ENCODE peak calls at places on chromosomes 12 and 14, in seven cellular contexts. V is stimulated activated CD4-positive, alpha-beta T cell treated with anti-CD3 and anti-CD28 coated beads, Interleukin-2, amount 100 ng/mL, for 4 hours; O is NCI-H1092 treated with DMSO at 0.1 percent for 48 hours; S is ureter; J is testis; L is hypothalamus; A is omental fat pad. M is an unnamed sample.

GRCh38 chr12:56158926-56159461 is 835 bp downstream of the MYL6 start:
- DNase-seq in V (no peak), O (no peak), S (peak), J (peak), L (peak), A (no peak), M (peak)

GRCh38 chr14:64417042-64417770 is 29.1 kb downstream of the MTHFD1 start:
- DNase-seq in V (no peak), O (no peak), S (no peak), J (no peak), L (no peak), A (no peak), M (peak)

GRCh38 chr12:13442457-13442856 is 245.9 kb downstream of the EMP1 start:
- DNase-seq in V (no peak), O (no peak), S (no peak), J (no peak), L (no peak), A (no peak), M (no peak)

GRCh38 chr12:6816598-6816997 is 5.0 kb upstream of the GPR162 start:
- DNase-seq in V (no peak), O (no peak), S (no peak), J (no peak), L (no peak), A (no peak), M (no peak)

GRCh38 chr12:103929051-103929908 is 930 bp upstream of the HSP90B1 start:
- DNase-seq in V (peak), O (peak), S (peak), J (peak), L (peak), A (peak), M (peak)

GRCh38 chr12:124676725-124677462 is 109.5 kb upstream of the NCOR2 start:
- DNase-seq in V (no peak), O (no peak), S (no peak), J (no peak), L (no peak), A (no peak), M (no peak)

GRCh38 chr14:21525995-21526671 is at the start of gene SALL2:
- DNase-seq in V (peak), O (peak), S (peak), J (peak), L (peak), A (peak), M (peak)

GRCh38 chr12:76446090-76446489 is 97.9 kb upstream of the BBS10 start:
- DNase-seq in V (no peak), O (no peak), S (no peak), J (no peak), L (no peak), A (no peak), M (no peak)

GRCh38 chr14:104821971-104822608 is 21.2 kb downstream of the ZBTB42 start:
- DNase-seq in V (no peak), O (no peak), S (no peak), J (no peak), L (no peak), A (no peak), M (no peak)

GRCh38 chr14:69263364-69263763 is 3.4 kb downstream of the GALNT16 start:
- DNase-seq in V (no peak), O (no peak), S (peak), J (no peak), L (no peak), A (peak), M (peak)

GRCh38 chr14:64507376-64508156 is 3.0 kb downstream of the ZBTB1 start:
- DNase-seq in V (peak), O (no peak), S (no peak), J (no peak), L (no peak), A (no peak), M (peak)

GRCh38 chr14:54785778-54786160 is 116.9 kb downstream of the GCH1 start:
- DNase-seq in V (no peak), O (no peak), S (no peak), J (no peak), L (no peak), A (no peak), M (no peak)

GRCh38 chr14:91303091-91303923 is 58.8 kb upstream of the GPR68 start:
- DNase-seq in V (peak), O (no peak), S (no peak), J (peak), L (no peak), A (no peak), M (peak)

GRCh38 chr12:47818382-47818700 is 1.4 kb downstream of the HDAC7 start:
- DNase-seq in V (no peak), O (no peak), S (no peak), J (no peak), L (no peak), A (no peak), M (peak)

GRCh38 chr14:61523751-61524150 is 171.6 kb upstream of the HIF1A start:
- DNase-seq in V (no peak), O (no peak), S (no peak), J (no peak), L (no peak), A (no peak), M (no peak)

GRCh38 chr12:110581951-110582285 is 1.2 kb downstream of the PPTC7 start:
- DNase-seq in V (no peak), O (no peak), S (no peak), J (peak), L (no peak), A (no peak), M (no peak)

GRCh38 chr12:104006929-104007328 is 41.3 kb downstream of the TDG start:
- DNase-seq in V (no peak), O (no peak), S (no peak), J (no peak), L (no peak), A (no peak), M (peak)

GRCh38 chr14:54567224-54567633 is 301 bp downstream of the SAMD4A start:
- DNase-seq in V (no peak), O (peak), S (peak), J (peak), L (no peak), A (no peak), M (peak)

GRCh38 chr12:94326727-94327126 is 132.9 kb downstream of the CEP83 start:
- DNase-seq in V (no peak), O (no peak), S (no peak), J (no peak), L (no peak), A (no peak), M (peak)

GRCh38 chr12:53194973-53195372 is 12.1 kb downstream of the ITGB7 start:
- DNase-seq in V (no peak), O (no peak), S (no peak), J (no peak), L (no peak), A (no peak), M (no peak)

GRCh38 chr14:68283378-68284123 is 464.0 kb downstream of the RAD51B start:
- DNase-seq in V (no peak), O (no peak), S (peak), J (no peak), L (no peak), A (no peak), M (no peak)

GRCh38 chr14:89915114-89915878 is 39.2 kb downstream of the EFCAB11 start:
- DNase-seq in V (peak), O (peak), S (peak), J (peak), L (peak), A (no peak), M (peak)

GRCh38 chr14:52961060-52961639 is 10.3 kb upstream of the FERMT2 start:
- DNase-seq in V (peak), O (peak), S (peak), J (peak), L (no peak), A (no peak), M (peak)

GRCh38 chr14:103638594-103638993 is 9.6 kb downstream of the KLC1 start:
- DNase-seq in V (no peak), O (no peak), S (no peak), J (no peak), L (no peak), A (no peak), M (no peak)

GRCh38 chr14:39030209-39030608 is 72.8 kb downstream of the SEC23A start:
- DNase-seq in V (no peak), O (no peak), S (no peak), J (no peak), L (no peak), A (no peak), M (no peak)

GRCh38 chr12:22286569-22286968 is 47.9 kb downstream of the ST8SIA1 start:
- DNase-seq in V (no peak), O (no peak), S (no peak), J (no peak), L (no peak), A (no peak), M (peak)

GRCh38 chr14:98593361-98593761 is 678.6 kb downstream of the BCL11B start:
- DNase-seq in V (no peak), O (no peak), S (no peak), J (no peak), L (peak), A (no peak), M (no peak)